ENCODE peak calls at places on chromosomes 2 and 18, in nine cellular contexts. Z is HFFc6; H is NAMALWA; A is activated CD8-positive, alpha-beta memory T cell treated with anti-CD3 and anti-CD28 coated beads for 24 hours; K is HS-27A; P is mesothelial cell of epicardium; J is adrenal gland; F is Right ventricle myocardium inferior; L is cardiac fibroblast. N is an unnamed sample.

GRCh38 chr18:58785171-58785805 is 79.4 kb upstream of the ZNF532 start:
- DNase-seq in Z (peak), H (no peak), A (no peak), K (peak), P (no peak), J (no peak), F (no peak), L (peak), N (peak)

GRCh38 chr2:2719781-2720180 is 388.7 kb upstream of the MYT1L start:
- DNase-seq in Z (no peak), H (no peak), A (no peak), K (no peak), P (no peak), J (no peak), F (no peak), L (no peak), N (no peak)

GRCh38 chr2:222835142-222835822 is 25.6 kb upstream of the ACSL3 start:
- DNase-seq in Z (no peak), H (peak), A (no peak), K (no peak), P (no peak), J (no peak), F (no peak), L (peak), N (no peak)

GRCh38 chr18:45755936-45756335 is 32.0 kb downstream of the SLC14A1 start:
- DNase-seq in Z (no peak), H (no peak), A (no peak), K (peak), P (no peak), J (peak), F (no peak), L (peak), N (peak)

GRCh38 chr2:230413465-230413864 is 2.5 kb upstream of the SP100 start:
- DNase-seq in Z (no peak), H (peak), A (no peak), K (no peak), P (no peak), J (no peak), F (no peak), L (no peak), N (no peak)

GRCh38 chr18:3758531-3758930 is 308.6 kb downstream of the TGIF1 start:
- DNase-seq in Z (peak), H (no peak), A (no peak), K (peak), P (no peak), J (no peak), F (no peak), L (peak), N (no peak)

GRCh38 chr18:57980573-57981348 is 63.3 kb upstream of the NEDD4L start:
- DNase-seq in Z (no peak), H (no peak), A (no peak), K (no peak), P (no peak), J (no peak), F (no peak), L (no peak), N (no peak)

GRCh38 chr18:23232331-23232730 is 97.0 kb downstream of the CABLES1 start:
- DNase-seq in Z (no peak), H (peak), A (no peak), K (no peak), P (no peak), J (no peak), F (no peak), L (no peak), N (no peak)

GRCh38 chr18:11906926-11907874 is 917 bp downstream of the MPPE1 start:
- DNase-seq in Z (no peak), H (no peak), A (no peak), K (no peak), P (no peak), J (no peak), F (no peak), L (peak), N (no peak)

GRCh38 chr2:10235099-10235908 is 67.4 kb upstream of the HPCAL1 start:
- DNase-seq in Z (no peak), H (no peak), A (no peak), K (no peak), P (no peak), J (no peak), F (no peak), L (no peak), N (no peak)

GRCh38 chr2:236162031-236162803 is 6.0 kb downstream of the GBX2 start:
- DNase-seq in Z (no peak), H (no peak), A (no peak), K (no peak), P (no peak), J (no peak), F (no peak), L (no peak), N (no peak)

GRCh38 chr2:109422071-109422757 is 191.6 kb downstream of the SEPTIN10 start:
- DNase-seq in Z (no peak), H (no peak), A (no peak), K (no peak), P (no peak), J (no peak), F (no peak), L (no peak), N (no peak)

GRCh38 chr18:26386002-26386401 is 159.8 kb downstream of the TAF4B start:
- DNase-seq in Z (peak), H (no peak), A (no peak), K (no peak), P (no peak), J (peak), F (no peak), L (peak), N (peak)

GRCh38 chr2:182962641-182963040 is 75.6 kb downstream of the NCKAP1 start:
- DNase-seq in Z (no peak), H (no peak), A (no peak), K (no peak), P (no peak), J (no peak), F (no peak), L (no peak), N (no peak)

GRCh38 chr2:54635554-54636152 is 87.8 kb upstream of the EML6 start:
- DNase-seq in Z (no peak), H (no peak), A (no peak), K (peak), P (no peak), J (no peak), F (no peak), L (peak), N (peak)

GRCh38 chr2:181472990-181473389 is 15.8 kb downstream of the ITGA4 start:
- DNase-seq in Z (no peak), H (no peak), A (no peak), K (no peak), P (no peak), J (no peak), F (no peak), L (no peak), N (no peak)

GRCh38 chr2:237479747-237480146 is 7.3 kb upstream of the MLPH start:
- DNase-seq in Z (no peak), H (no peak), A (no peak), K (no peak), P (no peak), J (no peak), F (no peak), L (no peak), N (no peak)

GRCh38 chr2:65331361-65331760 is 101.0 kb downstream of the SPRED2 start:
- DNase-seq in Z (no peak), H (no peak), A (no peak), K (no peak), P (no peak), J (no peak), F (no peak), L (no peak), N (no peak)

GRCh38 chr2:119231975-119232665 is 8.5 kb downstream of the STEAP3 start:
- DNase-seq in Z (peak), H (no peak), A (no peak), K (no peak), P (no peak), J (no peak), F (no peak), L (peak), N (no peak)

GRCh38 chr18:71293322-71293721 is 1004.5 kb downstream of the SOCS6 start:
- DNase-seq in Z (no peak), H (no peak), A (no peak), K (no peak), P (no peak), J (no peak), F (no peak), L (peak), N (no peak)

GRCh38 chr2:215542690-215543089 is 106.8 kb upstream of the FN1 start:
- DNase-seq in Z (no peak), H (no peak), A (no peak), K (no peak), P (no peak), J (no peak), F (no peak), L (peak), N (peak)

GRCh38 chr2:168700615-168701245 is 101.7 kb upstream of the NOSTRIN start:
- DNase-seq in Z (no peak), H (no peak), A (no peak), K (no peak), P (no peak), J (no peak), F (no peak), L (peak), N (no peak)

GRCh38 chr2:176931588-176932563 is 280.7 kb upstream of the HNRNPA3 start:
- DNase-seq in Z (peak), H (peak), A (no peak), K (no peak), P (no peak), J (no peak), F (no peak), L (peak), N (peak)

GRCh38 chr2:101986804-101987740 is 4.7 kb upstream of the IL1R2 start:
- DNase-seq in Z (no peak), H (no peak), A (no peak), K (no peak), P (no peak), J (peak), F (no peak), L (no peak), N (no peak)

GRCh38 chr2:10913501-10914271 is 2.0 kb downstream of the KCNF1 start:
- DNase-seq in Z (no peak), H (no peak), A (no peak), K (no peak), P (no peak), J (no peak), F (no peak), L (no peak), N (no peak)

GRCh38 chr2:26033270-26033768 is 565 bp upstream of the RAB10 start:
- DNase-seq in Z (peak), H (peak), A (no peak), K (peak), P (peak), J (peak), F (peak), L (peak), N (peak)

GRCh38 chr2:69524799-69525198 is 87.6 kb upstream of the NFU1 start:
- DNase-seq in Z (no peak), H (no peak), A (no peak), K (no peak), P (no peak), J (no peak), F (no peak), L (no peak), N (no peak)

GRCh38 chr2:188383158-188383557 is 91.5 kb downstream of the GULP1 start:
- DNase-seq in Z (no peak), H (no peak), A (no peak), K (no peak), P (no peak), J (no peak), F (no peak), L (peak), N (peak)

GRCh38 chr18:11310476-11311086 is 161.2 kb upstream of the PIEZO2 start:
- DNase-seq in Z (no peak), H (peak), A (no peak), K (no peak), P (no peak), J (peak), F (no peak), L (peak), N (peak)

GRCh38 chr2:118186110-118186857 is 98.0 kb downstream of the INSIG2 start:
- DNase-seq in Z (peak), H (peak), A (peak), K (peak), P (peak), J (peak), F (peak), L (peak), N (peak)

GRCh38 chr2:218805627-218806026 is 23.7 kb downstream of the CYP27A1 start:
- DNase-seq in Z (peak), H (no peak), A (no peak), K (no peak), P (no peak), J (no peak), F (no peak), L (peak), N (no peak)

GRCh38 chr2:240500561-240501423 is 57.0 kb downstream of the ANKMY1 start:
- DNase-seq in Z (no peak), H (no peak), A (peak), K (no peak), P (no peak), J (peak), F (no peak), L (no peak), N (no peak)

GRCh38 chr2:238339814-238340213 is 19.5 kb downstream of the TRAF3IP1 start:
- DNase-seq in Z (no peak), H (peak), A (no peak), K (no peak), P (no peak), J (no peak), F (no peak), L (no peak), N (no peak)

GRCh38 chr2:120745420-120746178 is 9.9 kb downstream of the GLI2 start:
- DNase-seq in Z (no peak), H (no peak), A (peak), K (no peak), P (no peak), J (peak), F (no peak), L (no peak), N (no peak)

GRCh38 chr2:240628507-240629418 is 3.5 kb downstream of the GPR35 start:
- DNase-seq in Z (no peak), H (no peak), A (no peak), K (no peak), P (no peak), J (no peak), F (peak), L (no peak), N (no peak)

GRCh38 chr2:151111599-151112278 is 149.9 kb downstream of the RBM43 start:
- DNase-seq in Z (peak), H (no peak), A (no peak), K (peak), P (no peak), J (no peak), F (no peak), L (peak), N (no peak)

GRCh38 chr2:216346781-216347180 is 25.5 kb downstream of the MARCHF4 start:
- DNase-seq in Z (no peak), H (no peak), A (no peak), K (no peak), P (no peak), J (no peak), F (no peak), L (no peak), N (no peak)

N was measured in lung microvascular endothelial cell.